ENCODE peak calls at places on chromosomes 16 and 17, in eight cellular contexts. E, O, M, K, P, N, Z and W are unnamed samples.

GRCh38 chr16:27538508-27538907 is 11.2 kb downstream of the GTF3C1 start:
- DNase-seq in E (no peak), O (no peak), M (no peak), K (no peak), P (no peak), N (no peak), Z (peak; percentile 59), W (no peak)

GRCh38 chr16:12311887-12312286 is 335.4 kb downstream of the SNX29 start:
- DNase-seq in E (no peak), O (no peak), M (no peak), K (no peak), P (no peak), N (no peak), Z (no peak), W (no peak)

GRCh38 chr17:14833201-14833773 is 431.8 kb downstream of the PMP22 start:
- DNase-seq in E (peak; percentile 5), O (no peak), M (no peak), K (no peak), P (no peak), N (no peak), Z (peak; percentile 69), W (no peak)

GRCh38 chr16:27083861-27084261 is 17.1 kb downstream of the C16orf82 start:
- DNase-seq in E (no peak), O (no peak), M (no peak), K (no peak), P (no peak), N (no peak), Z (no peak), W (no peak)

GRCh38 chr16:80733366-80733901 is 71.0 kb downstream of the CDYL2 start:
- DNase-seq in E (no peak), O (no peak), M (no peak), K (no peak), P (no peak), N (no peak), Z (no peak), W (no peak)

GRCh38 chr17:49624896-49625295 is 49.2 kb downstream of the NXPH3 start:
- DNase-seq in E (no peak), O (no peak), M (no peak), K (no peak), P (no peak), N (no peak), Z (peak; percentile 49), W (no peak)

GRCh38 chr16:13254998-13255614 is 353.7 kb downstream of the SHISA9 start:
- DNase-seq in E (no peak), O (no peak), M (no peak), K (no peak), P (no peak), N (no peak), Z (no peak), W (peak; percentile 17)

GRCh38 chr17:81234940-81235821 is 3.7 kb downstream of the TEPSIN start:
- DNase-seq in E (no peak), O (peak; percentile 10), M (no peak), K (no peak), P (no peak), N (no peak), Z (no peak), W (peak; percentile 3)

GRCh38 chr16:87895641-87896141 is 26.4 kb upstream of the SLC7A5 start:
- DNase-seq in E (peak; percentile 33), O (no peak), M (peak; percentile 67), K (no peak), P (peak; percentile 64), N (no peak), Z (peak; percentile 17), W (peak; percentile 62)

GRCh38 chr17:65231086-65231485 is 93.9 kb downstream of the RGS9 start:
- DNase-seq in E (no peak), O (no peak), M (no peak), K (no peak), P (no peak), N (no peak), Z (no peak), W (no peak)

GRCh38 chr17:80978499-80979497 is 12.8 kb upstream of the CHMP6 start:
- DNase-seq in E (no peak), O (no peak), M (no peak), K (no peak), P (no peak), N (no peak), Z (no peak), W (peak; percentile 5)

GRCh38 chr17:81346908-81347349 is 48.3 kb upstream of the BAHCC1 start:
- DNase-seq in E (no peak), O (no peak), M (no peak), K (no peak), P (no peak), N (no peak), Z (no peak), W (no peak)

GRCh38 chr17:42285346-42286050 is 2.8 kb upstream of the STAT5A start:
- DNase-seq in E (no peak), O (no peak), M (no peak), K (no peak), P (no peak), N (no peak), Z (no peak), W (no peak)

GRCh38 chr17:29007456-29008455 is 1.9 kb upstream of the SEZ6 start:
- DNase-seq in E (no peak), O (no peak), M (no peak), K (no peak), P (no peak), N (no peak), Z (peak; percentile 53), W (no peak)

GRCh38 chr17:58083491-58084316 is 485 bp downstream of the DYNLL2 start:
- DNase-seq in E (peak; percentile 76), O (peak; percentile 81), M (peak; percentile 63), K (no peak), P (peak; percentile 64), N (peak; percentile 75), Z (peak; percentile 55), W (peak; percentile 77)